ENCODE peak calls at places on chromosomes 1 and 21, in four cellular contexts. S, H, A and M are unnamed samples.

GRCh38 chr1:31394628-31395193 is 18.3 kb upstream of the SERINC2 start:
- DNase-seq in S (peak), H (peak), A (peak), M (peak)

GRCh38 chr1:244758700-244759099 is 76.8 kb upstream of the COX20 start:
- DNase-seq in S (no peak), H (no peak), A (no peak), M (no peak)

GRCh38 chr1:5615076-5615475 is 377.1 kb downstream of the NPHP4 start:
- DNase-seq in S (no peak), H (no peak), A (no peak), M (peak)

GRCh38 chr1:72284398-72285073 is 2.2 kb upstream of the NEGR1 start:
- DNase-seq in S (peak), H (peak), A (no peak), M (peak)

GRCh38 chr21:29208666-29209059 is 78.2 kb downstream of the MAP3K7CL start:
- DNase-seq in S (no peak), H (no peak), A (no peak), M (no peak)

GRCh38 chr1:26181586-26182371 is 4.5 kb downstream of the CNKSR1 start:
- DNase-seq in S (no peak), H (no peak), A (no peak), M (no peak)

GRCh38 chr1:206005761-206006160 is 2.6 kb upstream of the RAB7B start:
- DNase-seq in S (no peak), H (no peak), A (no peak), M (no peak)

GRCh38 chr1:1591452-1591851 is 8.5 kb downstream of the FNDC10 start:
- DNase-seq in S (no peak), H (no peak), A (no peak), M (no peak)

GRCh38 chr1:25954371-25954938 is 43.4 kb downstream of the PAFAH2 start:
- DNase-seq in S (no peak), H (no peak), A (no peak), M (no peak)

GRCh38 chr21:44423941-44424607 is 31.2 kb upstream of the LRRC3 start:
- DNase-seq in S (peak), H (no peak), A (no peak), M (peak)

GRCh38 chr1:113027449-113027848 is 45.5 kb upstream of the LRIG2 start:
- DNase-seq in S (no peak), H (no peak), A (no peak), M (no peak)

GRCh38 chr1:2508180-2508579 is 18.2 kb downstream of the PANK4 start:
- DNase-seq in S (no peak), H (no peak), A (no peak), M (no peak)

GRCh38 chr1:56774067-56774609 is 45.1 kb downstream of the FYB2 start:
- DNase-seq in S (no peak), H (no peak), A (no peak), M (no peak)

GRCh38 chr1:162230096-162230495 is 146.6 kb downstream of the SPATA46 start:
- DNase-seq in S (no peak), H (no peak), A (no peak), M (no peak)

GRCh38 chr1:217857061-217857460 is 225.9 kb downstream of the SPATA17 start:
- DNase-seq in S (no peak), H (no peak), A (no peak), M (no peak)

GRCh38 chr1:159866066-159866465 is 3.6 kb upstream of the VSIG8 start:
- DNase-seq in S (no peak), H (no peak), A (no peak), M (no peak)

GRCh38 chr1:101239095-101240040 is 2.5 kb downstream of the S1PR1 start:
- DNase-seq in S (peak), H (no peak), A (no peak), M (peak)

GRCh38 chr1:71640131-71640530 is 559.3 kb upstream of the ZRANB2 start:
- DNase-seq in S (no peak), H (no peak), A (no peak), M (no peak)

GRCh38 chr1:185284106-185284505 is 32.9 kb downstream of the IVNS1ABP start:
- DNase-seq in S (no peak), H (no peak), A (no peak), M (no peak)

GRCh38 chr1:170134126-170134525 is 11.6 kb upstream of the NTMT2 start:
- DNase-seq in S (no peak), H (no peak), A (no peak), M (no peak)

GRCh38 chr1:109628540-109629321 is 9.1 kb downstream of the AMPD2 start:
- DNase-seq in S (no peak), H (no peak), A (no peak), M (no peak)

GRCh38 chr21:44085491-44086321 is 21.5 kb upstream of the PWP2 start:
- DNase-seq in S (no peak), H (no peak), A (no peak), M (peak)

GRCh38 chr1:2546515-2547209 is 9.5 kb upstream of the TNFRSF14 start:
- DNase-seq in S (peak), H (peak), A (peak), M (peak)

GRCh38 chr1:1019122-1019999 is 559 bp upstream of the AGRN start:
- DNase-seq in S (peak), H (peak), A (peak), M (peak)

GRCh38 chr1:33097137-33097611 is 16.2 kb downstream of the AZIN2 start:
- DNase-seq in S (no peak), H (no peak), A (no peak), M (no peak)

GRCh38 chr1:166111430-166111829 is 55.4 kb downstream of the FAM78B start:
- DNase-seq in S (no peak), H (no peak), A (no peak), M (no peak)

GRCh38 chr1:45785583-45785982 is 17.8 kb upstream of the MAST2 start:
- DNase-seq in S (no peak), H (no peak), A (no peak), M (no peak)

GRCh38 chr1:154419620-154420020 is 14.5 kb downstream of the IL6R start:
- DNase-seq in S (peak), H (no peak), A (no peak), M (peak)

GRCh38 chr1:208192989-208193388 is 51.2 kb downstream of the PLXNA2 start:
- DNase-seq in S (no peak), H (no peak), A (no peak), M (no peak)

GRCh38 chr1:208556461-208556860 is 312.3 kb upstream of the PLXNA2 start:
- DNase-seq in S (no peak), H (no peak), A (no peak), M (no peak)

GRCh38 chr1:76881726-76882125 is 14.4 kb downstream of the ST6GALNAC5 start:
- DNase-seq in S (no peak), H (no peak), A (no peak), M (no peak)

GRCh38 chr1:63915121-63915520 is 141.3 kb downstream of the ROR1 start:
- DNase-seq in S (no peak), H (no peak), A (peak), M (no peak)

GRCh38 chr1:226799634-226800281 is 60.7 kb upstream of the ITPKB start:
- DNase-seq in S (no peak), H (no peak), A (no peak), M (no peak)

GRCh38 chr1:181746224-181746623 is 262.9 kb downstream of the CACNA1E start:
- DNase-seq in S (no peak), H (no peak), A (no peak), M (no peak)